ENCODE peak calls at places on chromosomes 7 and 10, in ten cellular contexts. O is NCI-H1436; S is stimulated activated CD8-positive, alpha-beta memory T cell treated with anti-CD3 and anti-CD28 coated beads, Interleukin-12 subunit alpha, Interleukin-12 subunit beta, amount 100 ng/mL, for 1 hour; R is M059J; M is OCI-LY7; F is germinal center; D is left cardiac atrium; J is naive thymus-derived CD4-positive, alpha-beta T cell; E is activated CD4-positive, alpha-beta T cell treated with anti-CD3 and anti-CD28 coated beads for 24 hours; P is amniotic stem cell. A is an unnamed sample.
A peak's percentile ranks its signal among the peaks of the same experiment; 100 is the strongest.

GRCh38 chr7:44286182-44286617 is 39.2 kb downstream of the CAMK2B start:
- DNase-seq in O (no peak), S (no peak), R (peak; percentile 25), M (no peak), F (no peak), D (peak; percentile 24), J (no peak), E (no peak), P (no peak), A (no peak)

GRCh38 chr10:53122265-53122664 is 349.7 kb upstream of the MBL2 start:
- DNase-seq in O (no peak), S (no peak), R (no peak), M (peak; percentile 44), F (no peak), D (no peak), J (no peak), E (no peak), P (no peak), A (no peak)

GRCh38 chr7:55144955-55145342 is 126.1 kb downstream of the EGFR start:
- DNase-seq in O (no peak), S (no peak), R (no peak), M (no peak), F (no peak), D (no peak), J (no peak), E (no peak), P (no peak), A (no peak)

GRCh38 chr7:106283831-106284515 is 810 bp downstream of the NAMPT start:
- DNase-seq in O (peak; percentile 3), S (no peak), R (peak; percentile 72), M (peak; percentile 47), F (peak; percentile 13), D (peak; percentile 65), J (peak; percentile 50), E (peak; percentile 12), P (peak; percentile 39), A (peak; percentile 12)

GRCh38 chr10:104650072-104650471 is 9.0 kb downstream of the SORCS3 start:
- DNase-seq in O (peak; percentile 20), S (no peak), R (no peak), M (no peak), F (no peak), D (no peak), J (no peak), E (no peak), P (no peak), A (no peak)

GRCh38 chr7:103989785-103990775 is 622 bp upstream of the RELN start:
- DNase-seq in O (peak; percentile 11), S (no peak), R (peak; percentile 49), M (no peak), F (peak; percentile 6), D (no peak), J (no peak), E (no peak), P (no peak), A (no peak)

GRCh38 chr7:98785929-98786571 is 83.8 kb downstream of the TMEM130 start:
- DNase-seq in O (no peak), S (no peak), R (peak; percentile 26), M (no peak), F (no peak), D (no peak), J (no peak), E (no peak), P (no peak), A (no peak)

GRCh38 chr10:70255329-70256299 is 22.4 kb upstream of the PPA1 start:
- DNase-seq in O (no peak), S (no peak), R (peak; percentile 35), M (no peak), F (peak; percentile 19), D (no peak), J (peak; percentile 9), E (no peak), P (no peak), A (peak; percentile 68)

GRCh38 chr10:86770412-86770960 is 14.1 kb downstream of the BMPR1A start:
- DNase-seq in O (no peak), S (no peak), R (no peak), M (no peak), F (no peak), D (no peak), J (no peak), E (no peak), P (no peak), A (no peak)

GRCh38 chr10:110214380-110214826 is 7.0 kb downstream of the MXI1 start:
- DNase-seq in O (no peak), S (no peak), R (peak; percentile 32), M (peak; percentile 40), F (no peak), D (no peak), J (peak; percentile 13), E (no peak), P (no peak), A (no peak)

GRCh38 chr7:141076377-141076776 is 2.5 kb downstream of the TMEM178B start:
- DNase-seq in O (peak; percentile 18), S (no peak), R (peak; percentile 59), M (no peak), F (no peak), D (no peak), J (no peak), E (no peak), P (no peak), A (no peak)

GRCh38 chr7:65974191-65974801 is 7.7 kb downstream of the GUSB start:
- DNase-seq in O (no peak), S (no peak), R (no peak), M (no peak), F (no peak), D (no peak), J (no peak), E (no peak), P (no peak), A (no peak)

GRCh38 chr10:126062132-126063032 is 166.0 kb downstream of the FANK1 start:
- DNase-seq in O (no peak), S (no peak), R (peak; percentile 98), M (no peak), F (no peak), D (peak; percentile 96), J (no peak), E (no peak), P (peak; percentile 96), A (peak; percentile 53)

GRCh38 chr7:92750961-92751360 is 85.4 kb downstream of the CDK6 start:
- DNase-seq in O (no peak), S (no peak), R (no peak), M (no peak), F (no peak), D (no peak), J (no peak), E (no peak), P (no peak), A (no peak)

A was measured in H54.